ENCODE peak calls at places on chromosome 1, in ten cellular contexts. P is effector memory CD4-positive, alpha-beta T cell; M is IMR-90; X is psoas muscle; L is OCI-LY7; Z is pancreas; G is kidney; Y is CD8-positive, alpha-beta T cell; S is tibial artery; W is SJSA1. D is an unnamed sample.

GRCh38 chr1:228087771-228088251 is 5.3 kb downstream of the ARF1 start:
- DNase-seq in P (no peak), M (peak; percentile 65), X (peak; percentile 53), L (no peak), Z (no peak), G (peak; percentile 74), Y (no peak), S (peak; percentile 63), W (peak; percentile 92), D (no peak)

GRCh38 chr1:193462629-193463320 is 276.4 kb upstream of the B3GALT2 start:
- DNase-seq in P (no peak), M (peak; percentile 21), X (no peak), L (peak; percentile 33), Z (no peak), G (no peak), Y (no peak), S (no peak), W (no peak), D (peak; percentile 59)

GRCh38 chr1:16981269-16981849 is 939 bp upstream of the MFAP2 start:
- DNase-seq in P (no peak), M (peak; percentile 92), X (no peak), L (no peak), Z (no peak), G (no peak), Y (no peak), S (no peak), W (peak; percentile 51), D (no peak)

GRCh38 chr1:160621633-160622413 is 25.0 kb downstream of the SLAMF1 start:
- DNase-seq in P (no peak), M (no peak), X (no peak), L (no peak), Z (no peak), G (no peak), Y (no peak), S (no peak), W (no peak), D (no peak)

GRCh38 chr1:41391834-41392527 is 30.7 kb downstream of the FOXO6 start:
- DNase-seq in P (no peak), M (no peak), X (no peak), L (no peak), Z (no peak), G (no peak), Y (no peak), S (no peak), W (no peak), D (no peak)

GRCh38 chr1:231076802-231077201 is 36.7 kb upstream of the FAM89A start:
- DNase-seq in P (no peak), M (no peak), X (no peak), L (no peak), Z (no peak), G (no peak), Y (no peak), S (no peak), W (no peak), D (no peak)

GRCh38 chr1:29269356-29269755 is 33.0 kb downstream of the PTPRU start:
- DNase-seq in P (no peak), M (no peak), X (no peak), L (no peak), Z (no peak), G (no peak), Y (no peak), S (peak; percentile 17), W (no peak), D (no peak)

GRCh38 chr1:45005761-45006160 is 5.4 kb downstream of the HECTD3 start:
- DNase-seq in P (no peak), M (no peak), X (no peak), L (no peak), Z (no peak), G (no peak), Y (no peak), S (no peak), W (no peak), D (no peak)

GRCh38 chr1:218674280-218674773 is 329.2 kb downstream of the TGFB2 start:
- DNase-seq in P (no peak), M (peak; percentile 83), X (no peak), L (no peak), Z (no peak), G (peak; percentile 60), Y (no peak), S (no peak), W (peak; percentile 92), D (no peak)

GRCh38 chr1:109892476-109893368 is 17.9 kb upstream of the CSF1 start:
- DNase-seq in P (no peak), M (peak; percentile 57), X (no peak), L (no peak), Z (no peak), G (no peak), Y (no peak), S (no peak), W (peak; percentile 87), D (no peak)

GRCh38 chr1:35836734-35837133 is 28.9 kb downstream of the AGO4 start:
- DNase-seq in P (no peak), M (no peak), X (no peak), L (no peak), Z (no peak), G (no peak), Y (no peak), S (no peak), W (no peak), D (no peak)

GRCh38 chr1:35833424-35833823 is 25.6 kb downstream of the AGO4 start:
- DNase-seq in P (no peak), M (no peak), X (no peak), L (no peak), Z (no peak), G (no peak), Y (no peak), S (no peak), W (no peak), D (no peak)

GRCh38 chr1:35835398-35835797 is 27.6 kb downstream of the AGO4 start:
- DNase-seq in P (no peak), M (no peak), X (no peak), L (no peak), Z (no peak), G (no peak), Y (no peak), S (no peak), W (no peak), D (no peak)

GRCh38 chr1:35834218-35834617 is 26.4 kb downstream of the AGO4 start:
- DNase-seq in P (no peak), M (no peak), X (no peak), L (no peak), Z (no peak), G (no peak), Y (no peak), S (no peak), W (no peak), D (no peak)

DNA sequence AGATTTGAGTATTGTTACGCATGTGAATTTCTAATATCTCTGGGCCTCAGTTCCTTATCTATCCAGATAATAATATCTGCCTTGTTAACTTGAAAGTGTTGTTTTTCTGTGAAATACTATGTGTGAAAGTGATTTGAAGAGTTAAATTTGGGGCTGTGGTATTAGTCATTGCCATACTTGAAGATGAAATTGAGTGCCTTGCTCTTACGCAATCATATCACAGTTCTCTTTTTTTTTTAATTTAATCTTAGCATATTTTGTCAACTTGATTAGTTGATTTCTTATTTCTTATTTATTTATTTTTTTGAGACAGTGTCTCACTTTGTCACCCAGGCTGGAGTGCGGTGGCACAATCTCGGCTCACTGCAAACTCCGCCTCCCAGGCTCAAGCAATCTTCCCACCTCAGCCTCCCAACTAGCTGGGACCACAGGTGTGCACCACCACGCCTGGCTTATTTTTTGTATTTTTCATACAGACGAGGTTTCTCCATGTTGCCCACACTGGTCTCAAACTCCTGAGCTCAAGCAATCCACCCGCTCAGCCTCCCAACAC is 31.0 kb downstream of the AGO4 start:
- DNase-seq in P (no peak), M (no peak), X (no peak), L (no peak), Z (no peak), G (no peak), Y (no peak), S (no peak), W (no peak), D (no peak)
- H3K27ac ChIP-seq in P (no peak overlapping the region), M (no peak overlapping the region), X (no peak overlapping the region), L (no peak overlapping the region), Z (no peak overlapping the region), G (no peak overlapping the region), Y (no peak overlapping the region), S (no peak overlapping the region), W (no peak overlapping the region), D (no peak overlapping the region)

DNA sequence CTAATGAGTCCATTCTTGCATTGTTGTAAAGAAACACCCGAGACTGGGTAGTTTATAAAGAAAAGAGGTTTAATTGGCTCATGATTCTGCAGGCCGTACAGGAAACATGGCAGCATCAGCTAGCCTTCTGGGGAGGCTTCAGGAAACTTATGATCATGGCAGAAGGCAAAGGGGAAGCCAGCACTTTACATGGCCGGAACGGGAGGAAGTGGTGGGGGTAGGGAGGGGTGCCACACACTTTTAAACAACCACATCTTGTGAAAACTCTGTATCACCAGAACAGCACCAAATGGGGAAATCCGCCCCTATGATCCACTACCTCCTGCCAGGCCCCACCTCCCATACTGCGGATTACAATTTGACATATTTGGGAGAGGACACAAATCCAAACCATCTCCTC is 43.9 kb downstream of the NOS1AP start:
- DNase-seq in P (no peak), M (no peak), X (no peak), L (no peak), Z (no peak), G (no peak), Y (no peak), S (no peak), W (no peak), D (no peak)
- H3K4me3 ChIP-seq in P (no peak overlapping the region), M (no peak overlapping the region), X (no peak overlapping the region), L (no peak overlapping the region), Z (no peak overlapping the region), G (no peak overlapping the region), Y (no peak overlapping the region), S (no peak overlapping the region), W (no peak overlapping the region), D (no peak overlapping the region)

DNA sequence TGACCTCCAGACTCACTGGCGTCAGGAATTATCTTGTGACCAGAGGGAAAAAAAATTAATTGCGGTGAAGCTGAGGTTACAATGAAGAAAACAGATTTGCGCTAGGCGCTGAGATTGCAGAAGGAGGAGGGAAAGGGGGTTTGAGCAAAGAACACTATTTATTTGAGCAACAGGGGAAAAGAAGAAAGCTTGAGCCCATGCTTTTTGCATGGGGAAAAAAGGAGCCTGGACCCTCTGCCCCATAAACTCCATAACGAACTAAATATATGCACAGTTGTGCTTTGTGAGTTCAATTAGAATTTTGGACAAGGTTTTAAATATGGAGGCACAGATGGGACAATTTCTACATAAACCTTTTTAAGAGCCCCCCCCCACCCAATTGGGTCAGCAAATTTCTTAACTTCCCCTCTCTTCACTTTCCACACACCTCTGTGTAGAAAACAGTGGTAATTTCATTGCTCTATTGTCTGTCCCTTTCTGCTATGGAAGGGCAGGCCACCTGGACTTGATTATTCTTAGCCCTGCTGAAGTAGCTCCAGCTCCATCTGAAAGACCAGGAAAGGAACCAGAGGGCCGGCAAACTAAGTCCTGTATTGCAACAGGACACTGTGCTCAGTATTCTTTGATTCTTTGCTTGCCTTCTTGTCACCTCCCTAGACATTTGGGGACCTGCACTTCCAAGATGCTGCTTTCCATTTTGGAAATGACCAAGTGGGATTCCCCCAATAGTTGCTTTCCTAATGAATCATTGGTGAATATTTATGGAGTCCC is 869 bp upstream of the ID3 start:
- DNase-seq in P (no peak), M (peak; percentile 47), X (no peak), L (no peak), Z (no peak), G (no peak), Y (no peak), S (no peak), W (peak; percentile 68), D (no peak)
- H3K4me1 ChIP-seq in P (peaks cover 24% of the 10 kb centered on the region), M (peaks cover 40% of the 10 kb centered on the region), X (peaks cover 39% of the 10 kb centered on the region), L (peaks cover 66% of the 10 kb centered on the region), Z (peaks cover 20% of the 10 kb centered on the region), G (peaks cover 26% of the 10 kb centered on the region), Y (peaks cover 52% of the 10 kb centered on the region), S (no peaks in the 10 kb centered on the region), W (peaks cover 73% of the 10 kb centered on the region), D (peaks cover 50% of the 10 kb centered on the region)

GRCh38 chr1:32765561-32766327 is 51.4 kb downstream of the YARS1 start:
- DNase-seq in P (no peak), M (no peak), X (no peak), L (no peak), Z (no peak), G (peak; percentile 56), Y (no peak), S (no peak), W (no peak), D (no peak)
- H3K27ac ChIP-seq in P (no peak overlapping the region), M (no peak overlapping the region), X (no peak overlapping the region), L (no peak overlapping the region), Z (peak overlapping the region; percentile 60), G (peak overlapping the region; percentile 43), Y (no peak overlapping the region), S (no peak overlapping the region), W (no peak overlapping the region), D (no peak overlapping the region)